ENCODE peak calls at places on chromosomes 7 and 10, in ten cellular contexts. N is nephron progenitor cell; H is choroid plexus epithelial cell; V is RWPE1; O is breast epithelium; T is GM20000; P is B cell; A is heart right ventricle; D is A673; S is CD4-positive, alpha-beta T cell. R is an unnamed sample.

GRCh38 chr7:149006345-149006725 is 22.0 kb downstream of the PDIA4 start:
- DNase-seq in T (no peak), O (no peak), V (no peak), S (no peak), P (no peak), H (no peak), D (no peak), N (no peak), A (no peak), R (peak)

GRCh38 chr7:6256709-6257535 is 15.5 kb downstream of the CYTH3 start:
- DNase-seq in P (no peak), O (no peak), S (no peak), H (peak), V (no peak), T (peak), N (no peak), D (peak), A (peak), R (no peak)

GRCh38 chr10:28135258-28135657 is 136.4 kb upstream of the ODAD2 start:
- DNase-seq in T (no peak), S (no peak), D (no peak), O (no peak), N (no peak), P (no peak), A (no peak), H (peak), V (no peak), R (no peak)

GRCh38 chr10:85548038-85548437 is 818.6 kb downstream of the GRID1 start:
- DNase-seq in N (peak), H (peak), V (peak), O (peak), S (no peak), D (peak), T (peak), P (no peak), A (peak), R (no peak)

GRCh38 chr10:71621783-71622526 is 97.6 kb downstream of the C10orf105 start:
- DNase-seq in H (peak), N (no peak), P (no peak), T (no peak), A (peak), O (no peak), V (peak), S (no peak), D (no peak), R (peak)

GRCh38 chr10:12471135-12471534 is 121.8 kb downstream of the CAMK1D start:
- DNase-seq in O (no peak), S (no peak), V (no peak), D (no peak), H (no peak), T (no peak), A (no peak), N (no peak), P (no peak), R (no peak)

GRCh38 chr7:136274636-136275345 is 297.6 kb upstream of the MTPN start:
- DNase-seq in P (no peak), N (no peak), V (no peak), S (no peak), D (peak), T (no peak), A (no peak), O (no peak), H (no peak), R (no peak)

GRCh38 chr10:3813267-3813666 is 28.3 kb upstream of the KLF6 start:
- DNase-seq in P (no peak), N (no peak), T (no peak), A (no peak), O (no peak), D (no peak), S (no peak), V (no peak), H (no peak), R (no peak)

GRCh38 chr7:38318803-38319416 is 45.5 kb upstream of the TARP start:
- DNase-seq in N (peak), P (no peak), D (peak), S (no peak), T (peak), H (peak), O (no peak), V (peak), A (peak), R (no peak)

GRCh38 chr7:69868921-69869320 is 270.6 kb downstream of the AUTS2 start:
- DNase-seq in O (no peak), T (no peak), N (no peak), P (no peak), H (peak), V (no peak), D (no peak), A (no peak), S (no peak), R (no peak)

GRCh38 chr7:85023066-85023687 is 163.7 kb downstream of the SEMA3D start:
- DNase-seq in T (no peak), S (no peak), P (peak), V (peak), H (peak), A (peak), D (peak), N (peak), O (no peak), R (no peak)

GRCh38 chr7:69657331-69657730 is 59.1 kb downstream of the AUTS2 start:
- DNase-seq in A (no peak), P (no peak), O (no peak), T (no peak), S (no peak), D (no peak), N (no peak), H (no peak), V (no peak), R (no peak)

GRCh38 chr7:147197006-147197405 is 1080.4 kb downstream of the CNTNAP2 start:
- DNase-seq in N (no peak), P (no peak), S (no peak), V (no peak), T (no peak), H (peak), A (no peak), O (no peak), D (no peak), R (no peak)

GRCh38 chr7:940599-941408 is 13.7 kb downstream of the ADAP1 start:
- DNase-seq in V (no peak), O (no peak), N (no peak), H (no peak), P (no peak), A (no peak), D (no peak), S (no peak), T (no peak), R (no peak)

GRCh38 chr10:78755075-78755695 is 313.6 kb upstream of the ZMIZ1 start:
- DNase-seq in H (no peak), T (no peak), N (no peak), O (no peak), V (no peak), D (no peak), A (no peak), P (no peak), S (no peak), R (no peak)

GRCh38 chr7:107213945-107214344 is 45.1 kb downstream of the HBP1 start:
- DNase-seq in P (no peak), D (no peak), N (no peak), T (no peak), O (no peak), H (no peak), A (no peak), S (no peak), V (no peak), R (no peak)

GRCh38 chr10:91691255-91691654 is 58.4 kb upstream of the PPP1R3C start:
- DNase-seq in A (no peak), S (no peak), P (no peak), T (no peak), N (no peak), V (no peak), H (no peak), O (no peak), D (no peak), R (no peak)

GRCh38 chr7:55325371-55325792 is 39.8 kb upstream of the LANCL2 start:
- DNase-seq in V (peak), A (peak), T (no peak), D (no peak), N (no peak), O (no peak), S (no peak), H (peak), P (no peak), R (no peak)

GRCh38 chr7:29343379-29343778 is 148.8 kb downstream of the CHN2 start:
- DNase-seq in H (no peak), S (no peak), P (peak), O (no peak), N (no peak), T (no peak), A (no peak), D (no peak), V (no peak), R (no peak)

GRCh38 chr10:88642254-88642653 is 22.0 kb upstream of the LIPF start:
- DNase-seq in S (no peak), V (peak), O (no peak), P (no peak), H (no peak), D (no peak), A (no peak), N (no peak), T (no peak), R (no peak)

GRCh38 chr7:81715984-81716588 is 53.8 kb downstream of the HGF start:
- DNase-seq in O (no peak), P (no peak), A (peak), N (no peak), T (no peak), D (peak), H (peak), V (peak), S (no peak), R (no peak)
- TF ChIP-seq CTCF in O (no peak), P (no peak), A (peak), N (no peak), T (no peak), D (peak), H (peak), V (peak), S (no peak), R (no peak)

GRCh38 chr10:93415693-93416092 is 66.4 kb downstream of the MYOF start:
- DNase-seq in A (no peak), O (no peak), V (no peak), P (no peak), N (no peak), S (no peak), D (no peak), T (no peak), H (no peak), R (no peak)
- TF ChIP-seq CTCF in A (no peak), O (no peak), V (no peak), P (no peak), N (no peak), S (no peak), D (peak), T (no peak), H (peak), R (no peak)

GRCh38 chr7:3159039-3159438 is 115.4 kb upstream of the CARD11 start:
- DNase-seq in N (no peak), D (no peak), P (no peak), V (no peak), T (no peak), H (no peak), S (no peak), O (no peak), A (no peak), R (no peak)

GRCh38 chr7:3164363-3164762 is 120.7 kb upstream of the CARD11 start:
- DNase-seq in H (peak), S (no peak), A (peak), O (no peak), N (no peak), V (no peak), D (no peak), P (no peak), T (no peak), R (no peak)

GRCh38 chr7:3165681-3166580 is 122.3 kb upstream of the CARD11 start:
- DNase-seq in A (no peak), N (no peak), O (no peak), V (no peak), T (no peak), H (no peak), P (no peak), D (no peak), S (no peak), R (no peak)

GRCh38 chr7:3159445-3159844 is 115.8 kb upstream of the CARD11 start:
- DNase-seq in N (no peak), H (no peak), O (no peak), P (no peak), S (no peak), A (no peak), T (no peak), D (no peak), V (no peak), R (no peak)

GRCh38 chr7:3162286-3162685 is 118.6 kb upstream of the CARD11 start:
- DNase-seq in S (no peak), P (no peak), O (no peak), H (peak), V (no peak), D (peak), N (no peak), T (no peak), A (no peak), R (no peak)
- TF ChIP-seq CTCF in S (no peak), P (no peak), O (no peak), H (peak), V (no peak), D (peak), N (no peak), T (no peak), A (no peak), R (no peak)

GRCh38 chr10:106401161-106401560 is 763.3 kb downstream of the SORCS1 start:
- DNase-seq in S (no peak), T (no peak), A (no peak), P (no peak), N (no peak), H (peak), O (no peak), V (peak), D (peak), R (no peak)
- TF ChIP-seq CTCF in S (no peak), T (no peak), A (no peak), P (no peak), N (no peak), H (peak), O (no peak), V (no peak), D (peak), R (no peak)

GRCh38 chr10:11026761-11027160 is 9.1 kb downstream of the CELF2 start:
- DNase-seq in D (no peak), H (no peak), O (no peak), A (no peak), V (no peak), S (no peak), P (no peak), T (no peak), N (no peak), R (no peak)
- TF ChIP-seq CTCF in D (no peak), H (no peak), O (no peak), A (no peak), V (no peak), S (no peak), P (no peak), T (no peak), N (no peak), R (no peak)

DNA sequence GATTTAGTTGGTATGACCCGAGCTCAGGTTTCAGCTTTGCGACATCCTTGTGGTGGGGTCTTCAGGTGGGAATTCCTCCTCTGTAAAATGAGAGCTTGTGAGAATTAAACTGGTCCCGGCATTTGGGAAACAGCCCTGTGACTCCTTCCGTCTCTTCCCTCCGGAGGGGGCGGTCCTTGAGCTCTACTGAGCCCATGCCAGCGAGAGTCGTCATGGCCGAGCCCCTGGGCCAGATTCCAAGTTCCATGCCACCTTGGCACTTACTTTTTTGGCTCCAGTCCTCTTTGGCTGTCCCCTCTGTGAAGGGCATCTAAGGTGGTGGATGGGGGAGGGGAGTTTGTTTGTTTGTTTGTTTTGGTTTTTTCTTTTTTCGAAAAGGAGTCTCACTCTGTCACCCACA is 47.6 kb downstream of the GTF2IRD1 start:
- DNase-seq in N (no peak), S (no peak), H (no peak), O (peak), P (no peak), A (peak), T (no peak), V (no peak), D (no peak), R (no peak)
- TF ChIP-seq CTCF in N (no peak), S (no peak), H (no peak), O (no peak), P (no peak), A (no peak), T (no peak), V (no peak), D (no peak), R (no peak)

GRCh38 chr10:62239994-62240393 is 28.6 kb downstream of the RTKN2 start:
- DNase-seq in V (no peak), O (no peak), A (no peak), H (peak), T (no peak), S (no peak), P (no peak), N (no peak), D (no peak), R (no peak)
- TF ChIP-seq CTCF in V (no peak), O (no peak), A (no peak), H (no peak), T (no peak), S (no peak), P (no peak), N (no peak), D (no peak), R (no peak)

DNA sequence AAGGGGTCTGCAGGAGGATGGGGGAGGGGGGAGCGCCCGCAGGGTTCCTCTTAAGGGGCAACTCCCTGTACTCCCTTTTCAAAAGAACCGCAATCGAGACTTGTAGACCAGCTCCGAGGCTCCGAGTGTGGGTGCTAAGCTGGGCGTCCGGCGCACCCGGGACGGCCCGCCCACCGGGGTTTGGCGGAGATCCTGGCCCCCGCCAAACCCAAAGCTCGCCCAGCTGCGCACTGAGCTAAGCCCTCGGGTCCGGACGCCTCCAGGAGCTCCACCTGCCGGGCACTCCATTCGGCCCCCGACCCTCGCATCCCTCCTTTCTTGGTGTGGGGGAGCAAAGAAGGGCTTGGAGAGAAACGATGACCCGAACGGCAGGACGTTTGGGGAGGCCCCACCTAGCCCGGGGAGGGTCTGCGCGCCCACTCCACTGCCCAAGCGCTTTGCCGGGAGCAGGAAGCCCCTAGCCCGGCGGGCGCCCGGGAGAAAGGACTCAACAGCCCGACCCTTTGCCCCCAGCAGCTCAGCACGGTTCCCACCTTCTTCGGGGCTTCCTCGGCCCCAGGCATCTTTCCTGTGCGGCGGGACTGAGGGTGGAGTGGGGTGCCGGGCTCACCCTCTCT is 649 bp downstream of the AFAP1L2 start:
- DNase-seq in T (peak), V (peak), A (no peak), H (no peak), O (no peak), S (no peak), D (no peak), N (peak), P (no peak), R (no peak)
- TF ChIP-seq CTCF in T (no peak), V (peak), A (peak), H (peak), O (no peak), S (no peak), D (no peak), N (no peak), P (no peak), R (peak)

GRCh38 chr10:124207391-124207790 is 114.0 kb upstream of the CHST15 start:
- DNase-seq in S (no peak), N (no peak), H (no peak), T (no peak), P (no peak), D (no peak), O (no peak), V (no peak), A (no peak), R (no peak)
- TF ChIP-seq CTCF in S (no peak), N (no peak), H (no peak), T (no peak), P (no peak), D (no peak), O (no peak), V (no peak), A (no peak), R (no peak)

GRCh38 chr10:129853236-129853946 is 110.7 kb downstream of the EBF3 start:
- DNase-seq in T (no peak), D (peak), V (peak), N (no peak), S (no peak), A (no peak), P (peak), O (no peak), H (peak), R (no peak)
- TF ChIP-seq CTCF in T (peak), D (peak), V (peak), N (peak), S (no peak), A (peak), P (peak), O (no peak), H (peak), R (no peak)

R was measured in left lung.